ENCODE peak calls at places on chromosomes 12 and 14, in ten cellular contexts. Q, W, S, D, E, O, J, L, X and I are unnamed samples.

GRCh38 chr14:99672506-99673327 is 11.4 kb upstream of the CYP46A1 start:
- DNase-seq in E (no peak), S (no peak), J (peak), L (peak), X (peak), W (no peak), Q (no peak), O (no peak), D (no peak), I (no peak)

GRCh38 chr12:103769240-103769945 is 71.6 kb downstream of the NT5DC3 start:
- DNase-seq in Q (no peak), O (no peak), E (no peak), D (no peak), W (no peak), S (no peak), J (no peak), L (no peak), X (no peak), I (no peak)

GRCh38 chr12:54370218-54370730 is 6.0 kb upstream of the GPR84 start:
- DNase-seq in J (peak), Q (peak), X (peak), L (peak), E (peak), S (peak), O (peak), W (peak), D (peak), I (peak)

GRCh38 chr12:62631531-62632520 is 165.2 kb downstream of the MON2 start:
- DNase-seq in E (peak), Q (peak), S (peak), D (peak), W (peak), L (peak), O (peak), J (peak), X (peak), I (no peak)

GRCh38 chr14:38207830-38208815 is at the start of gene SSTR1:
- DNase-seq in S (no peak), W (peak), E (peak), X (no peak), Q (no peak), L (peak), O (peak), D (no peak), J (peak), I (no peak)

GRCh38 chr14:85241022-85241880 is 288.7 kb upstream of the FLRT2 start:
- DNase-seq in L (peak), S (peak), D (no peak), E (no peak), X (no peak), Q (no peak), O (no peak), W (no peak), J (no peak), I (no peak)

GRCh38 chr14:69138189-69138535 is 14.8 kb downstream of the DCAF5 start:
- DNase-seq in Q (no peak), X (no peak), L (no peak), W (peak), O (no peak), S (peak), E (no peak), D (no peak), J (no peak), I (no peak)

GRCh38 chr14:51208982-51209381 is 31.1 kb upstream of the TMX1 start:
- DNase-seq in L (no peak), W (no peak), S (no peak), E (no peak), Q (no peak), O (no peak), J (no peak), D (no peak), X (peak), I (no peak)

GRCh38 chr12:1915082-1915968 is 3.1 kb downstream of the CACNA2D4 start:
- DNase-seq in S (no peak), Q (no peak), D (peak), W (no peak), X (no peak), O (peak), L (no peak), E (peak), J (peak), I (peak)

GRCh38 chr14:33475623-33476022 is 475.3 kb downstream of the EGLN3 start:
- DNase-seq in X (peak), D (no peak), E (peak), Q (peak), J (peak), W (peak), S (no peak), O (no peak), L (peak), I (no peak)

GRCh38 chr12:6148061-6148460 is 23.6 kb upstream of the VWF start:
- DNase-seq in O (no peak), X (no peak), W (no peak), Q (no peak), L (no peak), S (no peak), E (no peak), D (no peak), J (no peak), I (no peak)

DNA sequence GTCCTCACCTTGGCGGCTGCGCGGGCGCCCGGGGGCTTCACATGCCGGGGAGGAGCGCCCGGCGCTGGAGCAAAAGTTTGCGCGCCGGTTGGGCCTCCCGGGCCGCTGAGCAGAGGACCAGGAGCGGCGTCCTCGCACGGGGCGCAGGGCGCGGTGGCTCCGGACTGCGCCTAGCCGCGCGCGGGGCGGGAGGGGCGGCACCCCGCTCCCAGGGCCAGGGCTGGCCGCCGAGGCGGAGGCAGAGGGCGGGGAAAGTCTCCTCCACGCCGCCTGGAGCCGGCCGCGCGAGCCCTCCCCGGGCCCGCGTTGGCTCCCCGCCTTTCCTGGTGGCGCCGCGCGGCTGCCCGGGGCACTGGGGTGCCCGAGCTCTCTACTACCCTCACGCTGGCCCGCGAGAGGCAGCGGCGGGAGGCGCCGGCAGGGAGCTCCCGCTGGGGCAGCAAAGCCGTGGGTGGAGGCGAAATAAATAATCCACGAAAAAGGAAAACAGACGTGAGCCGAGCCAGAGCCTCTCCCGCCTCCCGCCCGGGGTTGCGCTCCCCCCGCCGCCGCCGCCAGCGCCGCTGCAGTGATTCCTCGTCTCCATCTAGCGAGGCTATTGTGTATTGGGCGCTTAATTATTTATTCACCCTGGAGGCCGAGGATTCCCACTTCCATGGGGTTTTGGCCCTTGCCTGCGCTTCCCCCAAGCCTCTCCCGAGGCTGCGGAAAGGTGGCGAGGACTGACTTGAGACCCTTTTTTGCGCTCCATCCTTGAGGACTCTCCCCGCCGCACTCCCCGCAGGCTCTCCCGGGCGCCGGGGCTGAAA is 476 bp upstream of the PRIMA1 start:
- DNase-seq in L (no peak), D (no peak), J (no peak), S (no peak), Q (peak), X (no peak), E (peak), W (no peak), O (peak), I (peak)
- TF ChIP-seq CTCF in L (no peak), D (no peak), J (no peak), S (no peak), Q (no peak), X (no peak), E (peak), W (no peak), O (peak), I (peak)

DNA sequence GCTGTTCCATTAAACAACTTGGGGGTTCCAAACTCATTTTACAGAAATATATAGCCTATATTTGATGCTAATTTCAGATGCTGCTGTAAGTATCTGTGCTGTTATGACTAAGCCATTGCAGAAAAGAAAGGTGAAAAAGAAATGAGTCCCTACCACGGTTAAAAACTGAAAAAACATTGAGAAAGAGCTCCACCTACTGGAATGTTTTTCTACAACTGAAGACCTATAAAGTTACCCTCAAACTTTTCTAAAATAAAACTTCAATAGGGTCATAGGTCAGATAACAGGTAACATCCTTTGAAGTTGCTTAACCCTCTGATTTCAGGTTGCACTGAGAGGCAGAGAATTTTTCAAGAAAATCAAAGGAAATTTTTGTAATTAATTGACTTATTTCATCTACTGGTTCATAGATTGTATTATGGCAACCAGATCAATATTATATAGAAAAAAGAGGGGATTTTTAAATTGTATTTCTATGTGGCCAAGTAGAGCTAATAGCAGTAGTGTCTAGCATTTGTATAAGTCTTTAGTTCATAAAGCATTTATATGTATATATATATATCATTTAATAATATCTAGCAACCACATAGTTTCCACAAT is 279.9 kb downstream of the RPS29 start:
- DNase-seq in W (peak), X (peak), E (no peak), O (no peak), L (no peak), J (no peak), S (peak), Q (no peak), D (no peak), I (no peak)
- TF ChIP-seq CTCF in W (peak), X (peak), E (peak), O (peak), L (no peak), J (no peak), S (peak), Q (peak), D (no peak), I (peak)

GRCh38 chr12:82896286-82896685 is 209.6 kb downstream of the TMTC2 start:
- DNase-seq in W (no peak), L (peak), O (no peak), X (no peak), D (no peak), J (no peak), E (no peak), Q (no peak), S (no peak), I (no peak)

GRCh38 chr12:82896979-82897378 is 210.3 kb downstream of the TMTC2 start:
- DNase-seq in S (peak), L (peak), X (no peak), E (no peak), Q (no peak), J (peak), O (no peak), W (peak), D (no peak), I (no peak)
- TF ChIP-seq CTCF in S (no peak), L (no peak), X (no peak), E (no peak), Q (no peak), J (no peak), O (no peak), W (no peak), D (no peak), I (no peak)

GRCh38 chr12:56749364-56749763 is 2.8 kb downstream of the PRIM1 start:
- DNase-seq in D (no peak), E (no peak), S (no peak), J (no peak), O (no peak), W (no peak), Q (no peak), X (no peak), L (no peak), I (no peak)

GRCh38 chr12:56749853-56750252 is 2.3 kb downstream of the PRIM1 start:
- DNase-seq in O (no peak), X (no peak), Q (no peak), W (no peak), S (no peak), L (no peak), E (no peak), J (no peak), D (no peak), I (no peak)

GRCh38 chr12:56753566-56753965 is 1.4 kb upstream of the PRIM1 start:
- DNase-seq in Q (no peak), S (no peak), E (no peak), D (no peak), J (no peak), O (no peak), X (no peak), L (no peak), W (no peak), I (no peak)

GRCh38 chr12:56751712-56752598 is at the start of gene PRIM1:
- DNase-seq in D (peak), Q (peak), X (peak), O (peak), L (peak), J (peak), E (peak), W (peak), S (peak), I (peak)
- TF ChIP-seq CTCF in D (no peak), Q (peak), X (peak), O (peak), L (no peak), J (peak), E (peak), W (peak), S (no peak), I (no peak)

DNA sequence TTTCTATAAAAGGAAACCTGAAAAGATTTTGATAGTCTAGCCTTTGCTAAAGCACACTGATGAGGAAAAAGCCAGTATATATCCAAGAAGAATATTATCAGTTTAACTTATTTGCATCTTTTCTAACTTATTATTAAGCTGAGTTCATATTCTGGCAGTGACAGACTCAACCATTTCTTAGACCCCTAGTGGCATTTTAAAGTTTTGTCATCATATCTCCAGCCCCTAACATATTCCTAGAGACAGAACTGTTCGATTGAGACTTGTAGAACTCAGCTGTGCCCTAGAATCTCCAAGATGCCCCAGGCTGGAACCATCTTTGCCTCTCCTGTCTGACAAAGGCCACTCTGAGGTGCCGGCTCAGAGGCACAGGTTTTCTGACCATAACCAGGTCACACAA is 365.6 kb downstream of the NELL2 start:
- DNase-seq in E (no peak), D (no peak), X (no peak), S (no peak), Q (no peak), J (no peak), L (no peak), O (no peak), W (no peak), I (no peak)
- TF ChIP-seq CTCF in E (no peak), D (no peak), X (no peak), S (no peak), Q (peak), J (no peak), L (no peak), O (no peak), W (no peak), I (peak)

GRCh38 chr12:114000861-114001260 is 34.7 kb upstream of the RBM19 start:
- DNase-seq in X (no peak), D (no peak), S (no peak), E (no peak), L (no peak), O (peak), Q (no peak), J (no peak), W (no peak), I (no peak)

GRCh38 chr12:113994051-113994450 is 27.9 kb upstream of the RBM19 start:
- DNase-seq in J (no peak), L (no peak), X (no peak), E (no peak), W (no peak), S (no peak), Q (no peak), O (no peak), D (no peak), I (no peak)

GRCh38 chr12:113991224-113992044 is 25.3 kb upstream of the RBM19 start:
- DNase-seq in X (no peak), D (no peak), O (no peak), E (no peak), L (no peak), J (no peak), S (no peak), W (no peak), Q (no peak), I (no peak)

GRCh38 chr12:113997365-113997764 is 31.2 kb upstream of the RBM19 start:
- DNase-seq in Q (no peak), S (no peak), O (no peak), D (no peak), J (no peak), E (no peak), X (peak), W (no peak), L (no peak), I (no peak)

DNA sequence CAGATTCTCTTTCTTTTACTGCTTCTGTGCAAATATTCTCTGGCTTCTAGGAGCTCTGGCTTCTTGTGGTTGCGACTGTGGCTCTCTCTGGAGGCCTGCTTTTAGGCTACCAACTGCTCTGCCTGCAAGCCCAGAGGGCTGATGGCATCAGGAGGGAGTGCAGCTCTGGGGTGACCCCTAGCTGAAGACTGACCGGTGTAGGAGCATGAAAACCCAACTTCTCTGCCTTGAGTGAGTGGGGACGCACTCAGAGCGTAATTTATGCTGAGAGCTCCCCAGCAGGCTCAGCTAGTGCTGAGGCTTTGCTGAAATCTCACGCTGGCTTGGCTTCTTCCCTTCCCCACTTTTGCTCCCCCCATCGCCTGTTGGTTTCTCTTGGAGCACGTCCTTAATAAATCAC is 29.9 kb upstream of the RBM19 start:
- DNase-seq in E (no peak), J (no peak), X (no peak), L (no peak), D (no peak), Q (peak), O (no peak), S (no peak), W (no peak), I (no peak)
- TF ChIP-seq CTCF in E (no peak), J (no peak), X (no peak), L (no peak), D (no peak), Q (no peak), O (no peak), S (no peak), W (no peak), I (no peak)

DNA sequence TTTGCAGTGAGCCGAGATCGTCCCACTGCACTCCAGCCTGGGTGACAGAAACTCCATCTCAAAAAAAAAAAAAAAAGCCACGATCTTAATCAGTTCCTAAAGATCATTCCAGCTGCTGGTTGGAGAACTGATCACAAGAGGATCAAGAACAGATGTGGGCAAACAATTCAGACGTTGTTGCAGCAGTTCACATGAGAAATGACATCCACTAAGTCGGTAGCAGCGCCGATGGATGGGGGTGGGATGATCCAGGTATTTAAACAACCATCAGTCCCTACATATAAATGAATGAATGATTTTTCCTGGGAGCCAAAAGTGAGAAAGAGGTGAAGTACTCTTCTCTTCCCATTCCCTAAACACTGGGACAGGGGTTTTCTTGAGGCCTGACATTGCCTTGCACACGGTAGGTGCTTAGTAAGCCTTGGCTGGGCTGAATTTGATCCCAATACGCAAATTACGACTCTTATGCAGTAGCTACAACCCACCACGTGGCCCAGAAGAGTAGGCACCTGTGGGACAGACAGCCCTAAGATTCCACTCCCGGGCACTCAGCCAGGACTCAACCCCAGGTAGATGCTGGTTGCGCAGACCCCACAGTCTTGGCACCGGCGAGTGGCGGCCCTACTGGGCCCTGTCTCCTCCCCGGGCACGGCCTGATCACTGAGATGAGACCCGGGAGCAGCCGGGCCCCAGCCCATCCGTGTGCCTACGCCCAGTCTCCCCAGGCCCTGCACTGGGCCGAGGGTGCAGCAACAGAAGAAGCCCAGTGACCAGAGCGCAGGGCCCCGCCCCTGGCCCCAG is 565 bp downstream of the SPRYD3 start:
- DNase-seq in L (peak), Q (no peak), X (peak), S (no peak), J (peak), O (no peak), D (no peak), E (no peak), W (peak), I (no peak)
- TF ChIP-seq CTCF in L (no peak), Q (no peak), X (no peak), S (no peak), J (no peak), O (no peak), D (no peak), E (peak), W (no peak), I (peak)

GRCh38 chr14:28754209-28754985 is 12.2 kb upstream of the FOXG1 start:
- DNase-seq in O (no peak), L (peak), E (no peak), S (no peak), Q (peak), D (no peak), X (peak), J (peak), W (peak), I (no peak)
- TF ChIP-seq CTCF in O (peak), L (peak), E (peak), S (peak), Q (no peak), D (peak), X (peak), J (peak), W (peak), I (peak)

DNA sequence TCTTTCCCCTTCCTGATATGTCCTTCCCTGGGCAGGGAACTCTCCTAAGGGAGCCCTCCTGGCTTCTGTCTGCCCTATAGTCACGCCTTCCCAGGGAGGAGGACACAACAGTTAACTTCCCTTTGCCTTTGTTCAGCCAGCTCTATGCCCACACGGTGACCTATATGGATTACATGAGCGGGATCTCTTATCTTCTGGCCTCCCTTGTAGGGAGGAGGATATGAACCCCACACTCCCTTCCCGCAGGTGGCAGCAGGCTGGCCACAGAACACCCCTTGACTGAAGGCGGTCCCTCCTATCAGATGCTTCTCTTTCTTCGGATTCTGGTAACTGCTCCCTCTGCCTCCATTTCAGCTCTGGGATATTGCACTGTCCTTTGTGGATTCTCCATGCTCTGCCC is 135.6 kb upstream of the MAX start:
- DNase-seq in O (no peak), D (no peak), Q (no peak), S (no peak), E (no peak), X (no peak), L (no peak), J (no peak), W (peak), I (no peak)
- TF ChIP-seq CTCF in O (no peak), D (no peak), Q (no peak), S (no peak), E (no peak), X (no peak), L (no peak), J (no peak), W (no peak), I (no peak)